ENCODE peak calls at places on chromosome 10, in nine cellular contexts. N is CD4-positive, alpha-beta T cell; J is fibroblast of the aortic adventitia; F is NCI-H345; O is neural crest cell; I is transverse colon; P is caudate nucleus; U is adrenal gland; Y is left kidney. M is an unnamed sample.

GRCh38 chr10:16779375-16779774 is 37.8 kb downstream of the RSU1 start:
- DNase-seq in N (no peak), Y (no peak), O (no peak), P (no peak), F (no peak), J (no peak), I (no peak), U (no peak), M (no peak)

GRCh38 chr10:97234403-97234802 is 48.6 kb upstream of the SLIT1 start:
- DNase-seq in N (no peak), J (peak), F (peak), U (no peak), Y (peak), P (no peak), I (no peak), O (peak), M (peak)

GRCh38 chr10:105953056-105953455 is 1211.5 kb downstream of the SORCS1 start:
- DNase-seq in J (no peak), Y (no peak), F (no peak), I (no peak), P (no peak), N (no peak), U (no peak), O (no peak), M (no peak)

GRCh38 chr10:1737222-1738061 is at the start of gene ADARB2:
- DNase-seq in P (peak), J (no peak), F (peak), I (no peak), Y (peak), U (no peak), O (peak), N (no peak), M (no peak)

GRCh38 chr10:14022954-14023353 is 307.8 kb downstream of the FRMD4A start:
- DNase-seq in U (no peak), N (no peak), Y (peak), J (peak), P (no peak), I (no peak), O (no peak), F (no peak), M (no peak)

GRCh38 chr10:110747609-110748464 is 103.7 kb downstream of the RBM20 start:
- DNase-seq in N (no peak), J (peak), I (no peak), Y (no peak), O (no peak), U (no peak), P (no peak), F (no peak), M (peak)

GRCh38 chr10:47405829-47406547 is 21.9 kb upstream of the ZNF488 start:
- DNase-seq in F (no peak), O (no peak), P (no peak), Y (no peak), I (no peak), U (no peak), J (no peak), N (no peak), M (no peak)

GRCh38 chr10:3716093-3716492 is 68.9 kb downstream of the KLF6 start:
- DNase-seq in N (no peak), F (no peak), P (no peak), J (no peak), Y (peak), O (no peak), U (no peak), I (no peak), M (no peak)

GRCh38 chr10:96511044-96511945 is 2.4 kb downstream of the TLL2 start:
- DNase-seq in Y (peak), F (peak), O (peak), N (no peak), J (peak), P (no peak), I (peak), U (peak), M (peak)

M was measured in AG10803.